ENCODE peak calls at places on chromosomes 1 and 21, in six cellular contexts. C, P, D, Z, G and R are unnamed samples.

GRCh38 chr1:162629651-162630050 is 2.6 kb upstream of the DDR2 start:
- DNase-seq in C (no peak), P (no peak), D (no peak), Z (no peak), G (no peak), R (no peak)

GRCh38 chr1:162571696-162572095 is 10.2 kb downstream of the UAP1 start:
- DNase-seq in C (no peak), P (no peak), D (no peak), Z (no peak), G (no peak), R (no peak)

GRCh38 chr1:164958995-164959788 is 397.3 kb downstream of the LMX1A start:
- DNase-seq in C (no peak), P (no peak), D (no peak), Z (no peak), G (no peak), R (no peak)

GRCh38 chr1:228161381-228161780 is 4.2 kb upstream of the IBA57 start:
- DNase-seq in C (no peak), P (no peak), D (no peak), Z (no peak), G (no peak), R (no peak)

GRCh38 chr1:92478393-92478792 is 8.3 kb downstream of the GFI1 start:
- DNase-seq in C (no peak), P (no peak), D (no peak), Z (no peak), G (no peak), R (no peak)

GRCh38 chr1:55179177-55179835 is 35.9 kb downstream of the USP24 start:
- DNase-seq in C (no peak), P (no peak), D (no peak), Z (no peak), G (no peak), R (no peak)

GRCh38 chr21:15848632-15849031 is 118.8 kb downstream of the USP25 start:
- DNase-seq in C (no peak), P (peak; percentile 7), D (peak; percentile 10), Z (no peak), G (no peak), R (no peak)

GRCh38 chr1:219670426-219671149 is 57.7 kb upstream of the ZC3H11B start:
- DNase-seq in C (no peak), P (no peak), D (no peak), Z (peak; percentile 84), G (no peak), R (peak; percentile 15)

GRCh38 chr1:210236840-210237409 is 4.3 kb downstream of the SERTAD4 start:
- DNase-seq in C (peak; percentile 73), P (no peak), D (no peak), Z (peak; percentile 70), G (peak; percentile 33), R (no peak)

GRCh38 chr1:222561656-222562055 is 13.8 kb upstream of the HHIPL2 start:
- DNase-seq in C (no peak), P (no peak), D (no peak), Z (no peak), G (no peak), R (no peak)

GRCh38 chr21:42238185-42238934 is 19.4 kb downstream of the ABCG1 start:
- DNase-seq in C (no peak), P (no peak), D (no peak), Z (no peak), G (no peak), R (no peak)

GRCh38 chr1:215111916-215112315 is 29.4 kb downstream of the KCNK2 start:
- DNase-seq in C (no peak), P (no peak), D (no peak), Z (no peak), G (no peak), R (no peak)

GRCh38 chr1:7561331-7561921 is 209.7 kb upstream of the VAMP3 start:
- DNase-seq in C (no peak), P (no peak), D (no peak), Z (no peak), G (no peak), R (no peak)

GRCh38 chr21:31347435-31348032 is 3.5 kb upstream of the TIAM1 start:
- DNase-seq in C (no peak), P (peak; percentile 19), D (peak; percentile 41), Z (no peak), G (no peak), R (no peak)

GRCh38 chr1:14969006-14969405 is 184.5 kb upstream of the TMEM51 start:
- DNase-seq in C (no peak), P (no peak), D (no peak), Z (no peak), G (no peak), R (no peak)

GRCh38 chr1:226121587-226122400 is 59.3 kb downstream of the H3-3A start:
- DNase-seq in C (peak; percentile 69), P (peak; percentile 88), D (peak; percentile 87), Z (peak; percentile 75), G (peak; percentile 66), R (no peak)

GRCh38 chr1:235079443-235079967 is 49.1 kb downstream of the TOMM20 start:
- DNase-seq in C (peak; percentile 38), P (peak; percentile 49), D (no peak), Z (no peak), G (peak; percentile 98), R (peak; percentile 89)

GRCh38 chr1:223713546-223714420 is 1.4 kb downstream of the CAPN2 start:
- DNase-seq in C (no peak), P (no peak), D (no peak), Z (no peak), G (no peak), R (no peak)

GRCh38 chr1:117675907-117676430 is 70.1 kb downstream of the TENT5C start:
- DNase-seq in C (no peak), P (no peak), D (no peak), Z (no peak), G (peak; percentile 46), R (peak; percentile 73)

GRCh38 chr21:45266518-45267389 is 20.9 kb downstream of the POFUT2 start:
- DNase-seq in C (no peak), P (no peak), D (no peak), Z (no peak), G (no peak), R (no peak)

GRCh38 chr1:31505884-31506497 is 70.3 kb upstream of the TINAGL1 start:
- DNase-seq in C (no peak), P (no peak), D (no peak), Z (no peak), G (no peak), R (no peak)

GRCh38 chr1:63626222-63626621 is 33.0 kb downstream of the PGM1 start:
- DNase-seq in C (no peak), P (no peak), D (no peak), Z (no peak), G (no peak), R (no peak)

GRCh38 chr1:117616967-117617366 is 11.1 kb downstream of the TENT5C start:
- DNase-seq in C (no peak), P (no peak), D (no peak), Z (no peak), G (no peak), R (no peak)

GRCh38 chr1:229093546-229094336 is 177.2 kb upstream of the RAB4A start:
- DNase-seq in C (no peak), P (no peak), D (no peak), Z (no peak), G (peak; percentile 88), R (no peak)

GRCh38 chr1:100036718-100037664 is 67.2 kb downstream of the SLC35A3 start:
- DNase-seq in C (no peak), P (no peak), D (peak; percentile 18), Z (no peak), G (no peak), R (no peak)

GRCh38 chr1:62800825-62801306 is 16.9 kb downstream of the ATG4C start:
- DNase-seq in C (no peak), P (no peak), D (no peak), Z (no peak), G (no peak), R (no peak)

GRCh38 chr1:244817415-244817894 is 18.0 kb upstream of the COX20 start:
- DNase-seq in C (no peak), P (no peak), D (no peak), Z (no peak), G (no peak), R (no peak)

GRCh38 chr1:150164769-150165168 is 15.1 kb downstream of the PLEKHO1 start:
- DNase-seq in C (no peak), P (no peak), D (no peak), Z (no peak), G (no peak), R (no peak)

GRCh38 chr1:54439550-54440223 is 33.5 kb upstream of the SSBP3 start:
- DNase-seq in C (no peak), P (no peak), D (no peak), Z (no peak), G (no peak), R (no peak)

DNA sequence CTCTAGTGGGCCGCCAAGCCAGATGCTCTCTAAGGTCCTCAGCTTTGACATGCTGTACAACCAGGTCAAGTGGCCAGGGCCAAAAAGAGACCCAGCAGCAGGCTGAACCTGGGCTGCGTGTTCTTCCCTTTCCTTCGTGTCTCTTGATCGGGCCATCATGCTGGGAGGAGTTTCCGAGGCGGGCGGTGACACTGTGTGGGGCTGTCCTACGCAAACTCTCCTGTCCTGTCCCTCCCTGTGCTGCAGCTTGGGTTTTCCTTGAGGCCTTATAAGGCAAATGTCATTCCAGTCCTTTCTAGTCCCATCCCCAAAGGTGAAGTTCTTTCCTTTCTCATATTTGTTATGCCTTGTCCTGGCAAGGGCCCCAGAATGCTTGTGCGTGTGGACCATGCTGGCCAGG is 56.7 kb downstream of the ARHGEF10L start:
- DNase-seq in C (no peak), P (no peak), D (no peak), Z (no peak), G (no peak), R (no peak)
- TF ChIP-seq POLR2A in C (no peak), P (no peak), D (no peak), Z (no peak), G (no peak), R (no peak)

DNA sequence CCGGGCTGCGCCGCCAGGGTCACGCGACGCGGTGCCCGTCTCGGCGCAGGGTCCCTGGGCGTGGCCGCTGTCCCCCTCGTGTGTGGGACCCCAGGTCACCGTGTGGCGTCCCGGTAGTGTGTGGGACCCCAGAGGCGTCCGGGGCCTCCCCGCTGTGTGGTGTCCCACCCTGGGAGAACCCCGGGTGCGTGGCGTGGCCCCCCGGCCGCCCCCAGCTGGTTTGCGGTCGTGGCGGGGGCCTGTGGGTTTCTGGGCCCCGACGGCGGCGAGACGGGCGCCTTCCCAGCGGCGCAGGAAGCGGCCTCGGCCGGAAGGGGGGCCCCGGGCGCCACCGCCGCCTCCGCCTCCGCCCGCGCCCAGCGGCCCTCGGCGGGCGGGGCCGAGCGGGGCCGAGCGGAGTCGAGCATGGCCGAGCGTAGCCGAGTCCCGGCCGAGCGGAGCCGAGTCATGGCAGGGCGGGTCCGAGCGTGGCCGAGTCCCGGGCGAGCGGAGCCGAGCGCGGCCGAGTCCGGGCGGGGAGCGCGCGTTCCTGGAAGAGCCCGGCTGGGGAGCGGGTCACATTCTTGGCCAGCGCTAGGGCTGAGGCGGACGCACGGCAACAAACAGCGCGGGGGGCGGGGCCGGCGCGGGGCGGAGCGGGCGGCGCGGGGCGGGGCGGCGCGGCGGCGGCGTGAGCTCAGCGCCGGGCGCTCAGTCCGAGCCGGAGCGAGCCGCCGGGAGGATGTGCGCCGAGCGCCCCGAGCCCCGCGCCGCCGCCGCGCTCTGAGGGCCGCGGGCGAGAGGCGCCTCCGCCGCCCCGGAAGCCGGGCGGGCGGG is 570 bp upstream of the SKI start:
- DNase-seq in C (peak; percentile 97), P (peak; percentile 79), D (peak; percentile 95), Z (peak; percentile 96), G (peak; percentile 98), R (peak; percentile 95)
- TF ChIP-seq POLR2A in C (peak; percentile 95), P (peak; percentile 65), D (peak; percentile 72), Z (peak; percentile 19), G (peak; percentile 79), R (peak; percentile 85)

GRCh38 chr1:30248373-30248772 is 475.0 kb downstream of the MATN1 start:
- DNase-seq in C (no peak), P (no peak), D (no peak), Z (no peak), G (no peak), R (no peak)
- TF ChIP-seq POLR2A in C (no peak), P (no peak), D (no peak), Z (no peak), G (no peak), R (no peak)

GRCh38 chr1:108327534-108328462 is 83.9 kb upstream of the NBPF4 start:
- DNase-seq in C (no peak), P (no peak), D (no peak), Z (no peak), G (no peak), R (no peak)
- TF ChIP-seq POLR2A in C (no peak), P (no peak), D (no peak), Z (no peak), G (no peak), R (no peak)